ENCODE peak calls at places on chromosomes 3 and 15, in eight cellular contexts. H is progenitor cell of endocrine pancreas; V is NB4; A is activated naive CD4-positive, alpha-beta T cell treated with anti-CD3 and anti-CD28 coated beads, Interleukin-2, amount 50 U/mL, for 72 hours; X is amygdala; R is hypothalamus; I is AG10803; B is CD8-positive, alpha-beta memory T cell. Z is an unnamed sample.

GRCh38 chr3:133276594-133276993 is 123.3 kb upstream of the BFSP2 start:
- DNase-seq in H (no peak), V (no peak), A (no peak), X (no peak), R (no peak), I (no peak), B (no peak), Z (no peak)

GRCh38 chr3:15531346-15531745 is 9.8 kb upstream of the COLQ start:
- DNase-seq in H (no peak), V (no peak), A (no peak), X (no peak), R (no peak), I (no peak), B (no peak), Z (no peak)

GRCh38 chr3:110773413-110773954 is 298.1 kb upstream of the NECTIN3 start:
- DNase-seq in H (no peak), V (no peak), A (no peak), X (no peak), R (no peak), I (peak), B (no peak), Z (peak)

GRCh38 chr3:85567074-85567676 is 608.4 kb downstream of the CADM2 start:
- DNase-seq in H (no peak), V (peak), A (no peak), X (peak), R (peak), I (peak), B (no peak), Z (peak)

GRCh38 chr15:92667291-92667904 is 11.8 kb upstream of the FAM174B start:
- DNase-seq in H (no peak), V (no peak), A (no peak), X (no peak), R (no peak), I (no peak), B (no peak), Z (no peak)

GRCh38 chr3:100693225-100693624 is 16.1 kb upstream of the TFG start:
- DNase-seq in H (no peak), V (no peak), A (no peak), X (no peak), R (no peak), I (no peak), B (no peak), Z (no peak)

GRCh38 chr3:46987485-46988401 is 8.3 kb downstream of the NBEAL2 start:
- DNase-seq in H (no peak), V (peak), A (peak), X (no peak), R (no peak), I (no peak), B (peak), Z (no peak)

GRCh38 chr3:160860346-160860745 is 104.3 kb downstream of the PPM1L start:
- DNase-seq in H (no peak), V (no peak), A (no peak), X (no peak), R (no peak), I (no peak), B (no peak), Z (no peak)

GRCh38 chr3:148083501-148084267 is 614.0 kb upstream of the AGTR1 start:
- DNase-seq in H (no peak), V (no peak), A (no peak), X (no peak), R (no peak), I (no peak), B (no peak), Z (no peak)

GRCh38 chr3:156448300-156448699 is 106.6 kb downstream of the SSR3 start:
- DNase-seq in H (no peak), V (peak), A (no peak), X (no peak), R (no peak), I (peak), B (peak), Z (peak)

GRCh38 chr3:71728632-71729342 is 3.6 kb upstream of the EIF4E3 start:
- DNase-seq in H (no peak), V (peak), A (no peak), X (peak), R (peak), I (no peak), B (no peak), Z (peak)

Z was measured in GM23248.